ENCODE peak calls at places on chromosomes 5 and 9, in four cellular contexts. Y, D, W and P are unnamed samples.
A peak's percentile ranks its signal among the peaks of the same experiment; 100 is the strongest.

GRCh38 chr9:109088221-109088620 is 31.5 kb downstream of the TMEM245 start:
- DNase-seq in W (no peak), Y (no peak), D (no peak), P (no peak)

GRCh38 chr9:6897207-6897822 is 139.5 kb downstream of the KDM4C start:
- DNase-seq in D (no peak), W (no peak), Y (no peak), P (no peak)

GRCh38 chr5:169213479-169213878 is 87.5 kb downstream of the SLIT3 start:
- DNase-seq in Y (no peak), D (no peak), W (no peak), P (no peak)

GRCh38 chr5:180289433-180289832 is 2.5 kb downstream of the MAPK9 start:
- DNase-seq in D (no peak), W (no peak), Y (no peak), P (peak; percentile 26)

GRCh38 chr9:131678499-131679111 is 61.3 kb downstream of the RAPGEF1 start:
- DNase-seq in Y (peak; percentile 50), W (peak; percentile 96), D (peak; percentile 82), P (peak; percentile 93)

GRCh38 chr5:143101134-143101533 is 302.4 kb downstream of the NR3C1 start:
- DNase-seq in W (no peak), D (no peak), Y (no peak), P (no peak)

GRCh38 chr5:17163185-17163584 is 54.2 kb upstream of the BASP1 start:
- DNase-seq in D (no peak), Y (no peak), W (no peak), P (no peak)

GRCh38 chr5:61409568-61409967 is 77.5 kb downstream of the ZSWIM6 start:
- DNase-seq in W (peak; percentile 93), Y (no peak), D (no peak), P (no peak)

GRCh38 chr5:2902742-2903297 is 151.3 kb upstream of the IRX2 start:
- DNase-seq in D (no peak), Y (no peak), W (no peak), P (no peak)

GRCh38 chr5:2900360-2900759 is 148.9 kb upstream of the IRX2 start:
- DNase-seq in D (no peak), Y (no peak), W (no peak), P (no peak)

GRCh38 chr5:2901511-2901910 is 150.0 kb upstream of the IRX2 start:
- DNase-seq in D (no peak), W (no peak), Y (no peak), P (no peak)

GRCh38 chr5:2902186-2902585 is 150.7 kb upstream of the IRX2 start:
- DNase-seq in W (no peak), Y (no peak), D (no peak), P (no peak)

DNA sequence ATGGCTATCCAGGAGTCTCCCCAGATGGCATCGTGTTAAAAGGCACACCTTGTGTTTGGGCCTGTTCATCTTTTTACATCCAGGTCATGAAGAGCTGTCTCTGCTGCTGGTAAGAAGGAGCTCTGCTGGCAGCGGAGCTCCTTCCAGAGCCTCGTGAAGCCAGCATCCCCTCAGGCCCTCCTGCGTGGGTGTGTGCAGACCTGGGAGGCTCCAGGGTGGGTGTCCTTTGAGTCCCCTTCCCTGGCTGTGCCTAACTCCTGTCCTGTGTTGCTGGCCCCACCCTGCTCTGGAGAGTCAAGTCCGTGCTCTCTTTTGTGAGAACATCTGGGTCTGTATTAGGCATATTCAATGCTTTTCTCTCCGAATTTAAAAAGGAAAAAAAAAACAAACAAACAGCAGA is 149.6 kb upstream of the IRX2 start:
- DNase-seq in W (no peak), D (no peak), Y (no peak), P (no peak)
- H3K9me3 ChIP-seq in W (no peaks in the 10 kb centered on the region), D (peaks cover 2% of the 10 kb centered on the region), Y (no peaks in the 10 kb centered on the region), P (no peaks in the 10 kb centered on the region)

GRCh38 chr5:117252566-117252965 is 677.9 kb upstream of the SEMA6A start:
- DNase-seq in D (no peak), Y (no peak), W (no peak), P (no peak)

GRCh38 chr5:117245130-117245529 is 670.5 kb upstream of the SEMA6A start:
- DNase-seq in Y (no peak), W (no peak), D (no peak), P (no peak)

GRCh38 chr5:117246386-117246785 is 671.8 kb upstream of the SEMA6A start:
- DNase-seq in D (no peak), Y (no peak), W (no peak), P (no peak)

DNA sequence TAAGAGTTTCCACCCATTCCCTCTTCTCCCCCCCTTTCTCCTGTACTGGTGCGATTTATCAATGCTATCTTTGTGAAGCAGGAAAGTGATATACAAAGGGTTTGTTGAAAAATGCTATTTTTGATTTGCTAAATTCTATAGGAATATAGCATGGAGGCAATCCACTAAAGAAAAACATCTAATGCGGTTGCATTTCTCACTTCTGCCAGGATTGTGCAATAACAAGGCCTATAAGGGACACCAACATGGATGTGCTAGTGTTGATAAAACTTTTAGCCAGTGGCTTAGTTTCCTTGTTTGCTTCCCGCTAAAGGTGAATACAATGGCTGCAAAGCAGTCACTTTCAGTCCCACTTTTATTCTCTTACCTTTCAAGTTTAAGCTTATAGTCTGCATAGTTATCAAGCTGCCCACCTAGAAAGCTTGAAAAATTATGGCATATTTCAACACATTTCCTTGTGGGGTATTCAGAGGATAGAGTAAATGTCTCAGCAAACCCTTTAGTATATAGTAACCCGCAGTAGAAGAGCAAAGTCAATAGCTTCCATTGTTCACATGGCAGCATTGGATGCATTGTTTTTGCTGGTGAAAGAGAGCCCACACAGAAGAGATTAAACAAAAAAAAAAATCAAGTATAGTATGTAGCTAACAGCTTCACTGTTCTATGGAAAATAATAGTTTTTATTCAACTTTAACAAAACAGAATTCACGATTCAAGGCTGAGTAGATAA is 674.6 kb upstream of the SEMA6A start:
- DNase-seq in Y (no peak), D (no peak), W (no peak), P (no peak)
- H3K36me3 ChIP-seq in Y (no peaks in the 10 kb centered on the region), D (no peaks in the 10 kb centered on the region), W (no peaks in the 10 kb centered on the region), P (no peaks in the 10 kb centered on the region)

GRCh38 chr9:35686222-35687203 is 3.2 kb downstream of the TPM2 start:
- DNase-seq in D (no peak), W (peak; percentile 74), Y (no peak), P (no peak)
- H3K4me3 ChIP-seq in D (no peak overlapping the region), W (peak overlapping the region; percentile 64), Y (peak overlapping the region; percentile 66), P (no peak overlapping the region)

DNA sequence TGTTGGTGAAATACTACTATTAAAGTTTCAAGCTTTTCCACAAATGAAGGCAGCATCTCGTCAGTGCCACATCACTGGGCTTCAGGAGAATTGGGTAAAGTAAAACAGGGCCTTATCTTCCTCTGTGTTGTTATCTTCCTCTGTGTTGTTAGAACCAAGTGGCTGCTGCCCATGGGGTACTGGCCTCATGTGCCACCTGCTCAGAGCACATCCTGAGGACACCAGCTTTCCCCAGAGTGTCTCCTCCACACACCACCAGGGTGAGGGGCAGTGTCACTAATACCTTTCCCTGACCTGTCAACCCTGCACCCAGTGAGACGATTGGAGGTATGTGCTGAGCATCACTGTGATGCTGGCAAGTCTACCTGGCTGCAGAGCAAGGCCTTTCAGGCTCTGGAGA is 499.9 kb downstream of the SEMA5A start:
- DNase-seq in Y (no peak), W (no peak), D (no peak), P (no peak)
- H3K9me3 ChIP-seq in Y (no peaks in the 10 kb centered on the region), W (no peaks in the 10 kb centered on the region), D (no peaks in the 10 kb centered on the region), P (no peaks in the 10 kb centered on the region)

GRCh38 chr9:21862871-21863270 is 60.4 kb downstream of the MTAP start:
- DNase-seq in W (no peak), Y (no peak), D (no peak), P (no peak)

GRCh38 chr9:21866302-21866701 is 63.9 kb downstream of the MTAP start:
- DNase-seq in Y (no peak), W (no peak), D (no peak), P (no peak)

GRCh38 chr9:21864505-21864904 is 62.1 kb downstream of the MTAP start:
- DNase-seq in W (no peak), Y (no peak), D (no peak), P (no peak)
- H3K36me3 ChIP-seq in W (peaks cover 5% of the 10 kb centered on the region), Y (no peaks in the 10 kb centered on the region), D (no peaks in the 10 kb centered on the region), P (peaks cover 10% of the 10 kb centered on the region)